ENCODE peak calls at places on chromosome 13, in four cellular contexts. W is Caco-2, B is GM23248, M is Karpas-422. O is an unnamed sample.

GRCh38 chr13:42569576-42570344 is 4.2 kb upstream of the TNFSF11 start:
- DNase-seq in W (no peak), B (no peak), M (no peak), O (no peak)

GRCh38 chr13:43391021-43391420 is 367.6 kb downstream of the DNAJC15 start:
- DNase-seq in W (no peak), B (no peak), M (no peak), O (no peak)

GRCh38 chr13:98394820-98395510 is 181.9 kb downstream of the STK24 start:
- DNase-seq in W (no peak), B (no peak), M (no peak), O (no peak)

GRCh38 chr13:71515639-71516038 is 351.4 kb downstream of the DACH1 start:
- DNase-seq in W (no peak), B (no peak), M (no peak), O (no peak)

GRCh38 chr13:70964124-70964523 is 855.9 kb upstream of the KLHL1 start:
- DNase-seq in W (peak), B (no peak), M (peak), O (no peak)

GRCh38 chr13:27170521-27171243 is 929 bp downstream of the USP12 start:
- DNase-seq in W (peak), B (peak), M (peak), O (no peak)

GRCh38 chr13:102399791-102400618 is 1.8 kb downstream of the FGF14 start:
- DNase-seq in W (no peak), B (peak), M (no peak), O (no peak)

GRCh38 chr13:91381371-91381770 is 17.1 kb upstream of the GPC5 start:
- DNase-seq in W (no peak), B (peak), M (peak), O (no peak)

GRCh38 chr13:45510671-45511070 is 45.9 kb downstream of the COG3 start:
- DNase-seq in W (no peak), B (no peak), M (no peak), O (no peak)

GRCh38 chr13:33270906-33271538 is 14.5 kb downstream of the STARD13 start:
- DNase-seq in W (no peak), B (no peak), M (no peak), O (no peak)

GRCh38 chr13:111899714-111900389 is 167.1 kb upstream of the SOX1 start:
- DNase-seq in W (no peak), B (no peak), M (no peak), O (no peak)

GRCh38 chr13:50129923-50130685 is 114.9 kb downstream of the KCNRG start:
- DNase-seq in W (peak), B (peak), M (peak), O (no peak)

GRCh38 chr13:110346661-110347067 is 39.6 kb downstream of the COL4A2 start:
- DNase-seq in W (no peak), B (peak), M (no peak), O (no peak)

GRCh38 chr13:71316964-71317363 is 550.0 kb downstream of the DACH1 start:
- DNase-seq in W (no peak), B (no peak), M (no peak), O (no peak)

GRCh38 chr13:27270594-27271520 is at the start of gene RASL11A:
- DNase-seq in W (peak), B (peak), M (peak), O (no peak)

GRCh38 chr13:105202384-105202783 is 1333.1 kb downstream of the EFNB2 start:
- DNase-seq in W (peak), B (no peak), M (no peak), O (no peak)

GRCh38 chr13:53112522-53112921 is 83.9 kb downstream of the OLFM4 start:
- DNase-seq in W (no peak), B (no peak), M (peak), O (no peak)

GRCh38 chr13:40536443-40537113 is 129.9 kb downstream of the FOXO1 start:
- DNase-seq in W (peak), B (no peak), M (peak), O (no peak)

GRCh38 chr13:41470187-41470586 is 12.8 kb downstream of the RGCC start:
- DNase-seq in W (no peak), B (no peak), M (no peak), O (no peak)

GRCh38 chr13:48590141-48590863 is 57.4 kb upstream of the RCBTB2 start:
- DNase-seq in W (no peak), B (no peak), M (peak), O (no peak)
- H3K4me3 ChIP-seq in W (no peak), B (no peak), M (peak), O (no peak)

GRCh38 chr13:100212904-100213538 is 124.1 kb downstream of the PCCA start:
- DNase-seq in W (no peak), B (no peak), M (no peak), O (no peak)

GRCh38 chr13:100208596-100208995 is 119.7 kb downstream of the PCCA start:
- DNase-seq in W (no peak), B (peak), M (no peak), O (peak)

GRCh38 chr13:100213576-100213975 is 124.7 kb downstream of the PCCA start:
- DNase-seq in W (no peak), B (no peak), M (no peak), O (no peak)

GRCh38 chr13:100209857-100210580 is 121.1 kb downstream of the PCCA start:
- DNase-seq in W (no peak), B (peak), M (no peak), O (peak)

GRCh38 chr13:100210966-100211710 is 122.2 kb downstream of the PCCA start:
- DNase-seq in W (no peak), B (peak), M (no peak), O (no peak)
- H3K4me3 ChIP-seq in W (no peak), B (no peak), M (no peak), O (no peak)

DNA sequence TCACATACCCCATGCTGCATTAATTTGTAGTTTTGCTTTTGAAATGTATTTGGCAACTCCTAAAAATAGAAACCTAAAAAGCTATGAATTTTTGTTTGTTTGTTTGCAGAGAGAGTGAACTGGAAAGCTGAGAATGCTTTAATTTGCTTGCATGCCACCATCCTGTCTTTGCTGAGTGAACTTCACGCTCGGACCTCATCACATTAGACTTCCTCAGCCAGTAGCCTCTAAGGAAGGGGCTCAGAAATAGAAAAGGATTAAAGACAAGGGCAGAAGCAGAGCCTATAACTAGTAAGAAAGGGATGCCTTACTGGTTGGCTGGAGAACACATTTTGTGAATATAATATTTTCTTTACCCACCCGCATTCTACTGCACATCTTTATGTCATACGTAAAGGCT is 275.1 kb downstream of the DCLK1 start:
- DNase-seq in W (no peak), B (no peak), M (no peak), O (no peak)
- H3K4me3 ChIP-seq in W (no peak), B (no peak), M (no peak), O (no peak)

GRCh38 chr13:96992633-96993032 is 1.6 kb downstream of the OXGR1 start:
- DNase-seq in W (no peak), B (no peak), M (no peak), O (no peak)

GRCh38 chr13:96996097-96996496 is 1.8 kb upstream of the OXGR1 start:
- DNase-seq in W (no peak), B (no peak), M (no peak), O (no peak)

GRCh38 chr13:96993660-96994029 is 631 bp downstream of the OXGR1 start:
- DNase-seq in W (no peak), B (peak), M (no peak), O (no peak)

GRCh38 chr13:96994849-96995243 is 570 bp upstream of the OXGR1 start:
- DNase-seq in W (no peak), B (no peak), M (no peak), O (no peak)

GRCh38 chr13:96994030-96994848 is at the start of gene OXGR1:
- DNase-seq in W (peak), B (peak), M (no peak), O (no peak)
- H3K4me3 ChIP-seq in W (peak), B (peak), M (no peak), O (peak)

DNA sequence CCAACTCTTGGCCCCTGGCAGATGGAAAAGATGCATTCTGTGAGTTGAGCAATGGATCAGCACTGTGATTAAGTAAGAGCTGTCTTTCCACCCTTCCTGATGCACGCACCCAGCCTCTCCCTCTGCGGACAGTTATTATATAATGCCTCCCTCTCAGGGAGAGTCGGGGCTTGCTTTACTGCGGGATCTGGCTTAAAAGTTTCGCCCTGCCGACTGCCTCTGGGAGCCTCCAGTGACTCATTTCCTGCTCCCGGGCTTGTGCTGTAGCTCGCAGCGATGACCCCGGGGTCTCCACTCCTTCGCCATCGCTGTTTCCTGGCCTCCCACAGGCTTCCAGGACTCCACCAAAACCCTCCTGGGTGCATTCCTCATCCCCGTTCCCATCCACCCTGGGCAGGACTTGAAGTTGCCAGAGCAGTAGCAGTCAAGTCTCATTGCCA is 107.4 kb upstream of the SLC7A1 start:
- DNase-seq in W (no peak), B (peak), M (no peak), O (peak)
- H3K4me3 ChIP-seq in W (no peak), B (peak), M (no peak), O (peak)

DNA sequence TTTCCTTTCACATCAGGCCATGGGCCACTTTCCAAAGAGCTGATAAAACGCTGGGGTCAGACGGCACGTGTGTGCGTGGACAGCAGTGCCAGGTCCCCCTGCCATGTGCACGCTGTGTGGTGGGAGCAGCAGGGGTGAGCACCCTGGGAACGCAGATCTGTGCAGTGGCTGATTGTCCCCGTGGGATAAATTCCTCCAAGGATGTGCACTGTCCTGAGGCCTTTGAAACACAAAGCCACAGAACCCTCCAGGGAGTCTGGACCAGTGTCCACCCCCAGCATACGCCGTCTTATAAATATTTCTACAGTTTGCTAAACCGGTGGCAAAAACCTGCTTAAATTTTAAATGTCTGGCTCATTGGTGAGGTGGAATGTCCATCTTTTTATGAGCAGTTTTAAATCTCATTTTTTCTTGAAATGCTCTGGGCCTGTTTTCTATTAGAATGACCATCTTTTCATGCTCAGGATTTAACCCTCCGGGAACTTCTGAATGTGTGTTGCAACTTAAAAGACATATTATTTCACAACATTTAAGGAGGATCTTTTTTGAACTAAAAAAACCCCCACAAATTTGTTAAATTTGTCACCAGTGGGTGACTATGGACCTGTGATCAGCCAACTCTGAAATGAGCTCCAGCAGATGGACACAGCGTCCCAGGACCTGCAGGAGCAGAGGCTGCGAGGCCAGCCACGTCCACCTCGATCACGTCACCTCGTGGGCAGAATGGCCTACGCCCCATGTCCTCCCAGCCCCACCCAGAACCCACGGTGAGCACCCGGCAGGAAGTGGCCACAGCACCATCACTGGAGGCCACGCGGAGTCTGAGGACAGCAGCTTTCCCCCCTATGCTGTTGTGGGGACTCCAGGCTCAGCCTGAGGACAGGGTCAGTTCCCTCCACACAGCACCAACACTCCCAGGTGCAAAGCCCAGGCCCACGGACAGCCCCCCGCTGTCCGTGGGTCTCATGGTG is 68.6 kb downstream of the RASA3 start:
- DNase-seq in W (no peak), B (peak), M (no peak), O (peak)
- H3K4me3 ChIP-seq in W (no peak), B (peak), M (no peak), O (peak)

DNA sequence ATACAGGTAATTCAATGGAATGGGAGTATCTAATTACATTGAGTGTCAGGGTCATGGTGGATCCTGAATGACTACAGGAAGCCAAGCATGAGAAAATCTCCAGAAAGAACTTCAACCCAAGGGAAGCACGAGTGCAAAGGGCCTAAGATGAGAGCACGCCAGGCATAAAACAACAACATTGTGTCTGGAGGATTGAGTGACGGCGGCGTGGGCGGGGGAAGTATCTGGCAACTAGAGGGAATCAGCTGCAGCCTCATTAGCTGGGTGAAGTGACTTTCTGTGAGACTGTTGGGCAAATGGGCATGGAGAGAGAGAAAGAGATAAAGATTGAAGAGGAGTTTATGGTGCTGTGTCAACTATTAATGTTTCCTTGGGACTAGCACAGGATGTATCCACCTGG is 194.3 kb downstream of the GPC6 start:
- DNase-seq in W (no peak), B (no peak), M (no peak), O (no peak)
- H3K4me3 ChIP-seq in W (no peak), B (no peak), M (no peak), O (no peak)

DNA sequence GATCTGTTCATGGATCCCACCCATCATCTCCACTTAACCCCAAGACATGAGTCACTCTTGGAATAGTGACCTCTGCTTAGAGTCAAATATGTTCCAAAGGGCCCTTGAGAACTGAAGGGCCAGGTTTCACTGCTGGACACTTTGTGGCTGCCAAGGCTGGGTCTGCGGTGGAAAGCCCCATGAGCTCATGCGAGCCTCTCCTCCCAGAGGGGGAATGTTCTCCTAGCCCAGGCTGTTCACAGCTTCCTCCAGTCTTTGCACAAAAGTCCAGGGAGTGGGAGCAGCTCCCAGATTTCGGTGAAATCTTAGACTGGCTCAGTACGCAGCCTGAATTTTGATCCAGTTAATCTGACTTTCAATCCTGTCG is 732 bp upstream of the DCLK1 start:
- DNase-seq in W (no peak), B (peak), M (no peak), O (no peak)
- H3K4me3 ChIP-seq in W (no peak), B (no peak), M (no peak), O (no peak)